ENCODE peak calls at places on chromosomes 3 and 15, in six cellular contexts. One of them, this sample, is unnamed. For H3K4me1, the result is how much of the 10 kb centered on the place peaks cover.

GRCh38 chr3:135456182-135456790 is 509.2 kb upstream of the PPP2R3A start:
- DNase-seq in uterus: no peak
- DNase-seq in tibial nerve: no peak
- DNase-seq in sigmoid colon: no peak
- DNase-seq in suprapubic skin: no peak
- DNase-seq in stomach: no peak
- DNase-seq in this sample: peak

GRCh38 chr15:77414781-77415442 is 5.0 kb downstream of the PEAK1 start:
- DNase-seq in suprapubic skin: no peak
- DNase-seq in tibial nerve: no peak
- DNase-seq in uterus: no peak
- DNase-seq in stomach: no peak
- DNase-seq in sigmoid colon: no peak
- DNase-seq in this sample: no peak

GRCh38 chr15:68693071-68693470 is 114.3 kb downstream of the CORO2B start:
- DNase-seq in sigmoid colon: no peak
- DNase-seq in uterus: no peak
- DNase-seq in stomach: no peak
- DNase-seq in suprapubic skin: no peak
- DNase-seq in tibial nerve: no peak
- DNase-seq in this sample: no peak

GRCh38 chr3:58009749-58010535 is 1.7 kb downstream of the FLNB start:
- DNase-seq in uterus: no peak
- DNase-seq in stomach: peak
- DNase-seq in suprapubic skin: no peak
- DNase-seq in tibial nerve: no peak
- DNase-seq in sigmoid colon: peak
- DNase-seq in this sample: no peak

GRCh38 chr3:134483195-134483890 is 2.4 kb downstream of the ANAPC13 start:
- DNase-seq in suprapubic skin: no peak
- DNase-seq in stomach: no peak
- DNase-seq in uterus: no peak
- DNase-seq in tibial nerve: no peak
- DNase-seq in sigmoid colon: no peak
- DNase-seq in this sample: no peak

GRCh38 chr15:72481015-72481659 is 7.0 kb downstream of the ARIH1 start:
- DNase-seq in stomach: no peak
- DNase-seq in uterus: no peak
- DNase-seq in suprapubic skin: no peak
- DNase-seq in sigmoid colon: no peak
- DNase-seq in tibial nerve: no peak
- DNase-seq in this sample: no peak

GRCh38 chr3:196553551-196553950 is 14.8 kb downstream of the WDR53 start:
- DNase-seq in uterus: no peak
- DNase-seq in sigmoid colon: no peak
- DNase-seq in stomach: no peak
- DNase-seq in suprapubic skin: no peak
- DNase-seq in tibial nerve: no peak
- DNase-seq in this sample: no peak

GRCh38 chr15:67177750-67178149 is 76.7 kb downstream of the AAGAB start:
- DNase-seq in tibial nerve: no peak
- DNase-seq in uterus: no peak
- DNase-seq in sigmoid colon: no peak
- DNase-seq in suprapubic skin: no peak
- DNase-seq in stomach: no peak
- DNase-seq in this sample: no peak

GRCh38 chr3:94596141-94596540 is 533.3 kb downstream of the NSUN3 start:
- DNase-seq in tibial nerve: no peak
- DNase-seq in uterus: no peak
- DNase-seq in suprapubic skin: no peak
- DNase-seq in stomach: no peak
- DNase-seq in sigmoid colon: no peak
- DNase-seq in this sample: no peak

GRCh38 chr3:72488736-72489030 is 359.6 kb downstream of the SHQ1 start:
- DNase-seq in sigmoid colon: no peak
- DNase-seq in suprapubic skin: no peak
- DNase-seq in tibial nerve: no peak
- DNase-seq in stomach: no peak
- DNase-seq in uterus: no peak
- DNase-seq in this sample: no peak

GRCh38 chr3:195532858-195533257 is 10.3 kb downstream of the PPP1R2 start:
- DNase-seq in uterus: no peak
- DNase-seq in stomach: no peak
- DNase-seq in sigmoid colon: no peak
- DNase-seq in tibial nerve: no peak
- DNase-seq in suprapubic skin: no peak
- DNase-seq in this sample: no peak

GRCh38 chr3:140351466-140351865 is 326.4 kb upstream of the TRIM42 start:
- DNase-seq in stomach: no peak
- DNase-seq in tibial nerve: no peak
- DNase-seq in suprapubic skin: no peak
- DNase-seq in sigmoid colon: no peak
- DNase-seq in uterus: no peak
- DNase-seq in this sample: no peak

GRCh38 chr3:73635254-73635653 is 10.5 kb upstream of the PDZRN3 start:
- DNase-seq in stomach: no peak
- DNase-seq in tibial nerve: no peak
- DNase-seq in suprapubic skin: no peak
- DNase-seq in sigmoid colon: no peak
- DNase-seq in uterus: no peak
- DNase-seq in this sample: no peak

DNA sequence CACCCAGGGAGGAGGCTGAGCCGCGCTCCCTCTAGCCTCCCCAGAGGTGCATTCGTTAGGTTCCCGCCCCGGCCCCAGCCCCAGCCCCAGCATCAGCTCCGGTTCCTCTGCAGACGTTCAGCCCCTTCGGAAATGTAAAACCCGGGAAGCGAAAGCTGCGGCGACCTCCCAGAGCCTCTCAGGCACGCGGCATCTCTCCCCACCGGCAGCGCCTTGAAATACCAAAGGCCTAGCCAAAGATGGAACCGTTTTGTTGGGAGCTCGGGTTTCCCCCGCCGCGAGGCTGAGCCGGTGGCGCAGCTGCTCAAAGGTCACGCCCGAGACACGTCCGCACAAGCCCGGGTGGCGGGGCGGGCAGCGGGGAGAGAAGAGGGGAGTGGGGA is 77.8 kb upstream of the HES1 start:
- DNase-seq in tibial nerve: peak
- DNase-seq in sigmoid colon: peak
- DNase-seq in suprapubic skin: no peak
- DNase-seq in stomach: peak
- DNase-seq in uterus: peak
- DNase-seq in this sample: no peak
- TF ChIP-seq POLR2A in tibial nerve: no peak
- TF ChIP-seq POLR2A in sigmoid colon: no peak
- TF ChIP-seq POLR2A in suprapubic skin: no peak
- TF ChIP-seq POLR2A in stomach: no peak
- TF ChIP-seq POLR2A in uterus: no peak
- TF ChIP-seq POLR2A in this sample: no peak

DNA sequence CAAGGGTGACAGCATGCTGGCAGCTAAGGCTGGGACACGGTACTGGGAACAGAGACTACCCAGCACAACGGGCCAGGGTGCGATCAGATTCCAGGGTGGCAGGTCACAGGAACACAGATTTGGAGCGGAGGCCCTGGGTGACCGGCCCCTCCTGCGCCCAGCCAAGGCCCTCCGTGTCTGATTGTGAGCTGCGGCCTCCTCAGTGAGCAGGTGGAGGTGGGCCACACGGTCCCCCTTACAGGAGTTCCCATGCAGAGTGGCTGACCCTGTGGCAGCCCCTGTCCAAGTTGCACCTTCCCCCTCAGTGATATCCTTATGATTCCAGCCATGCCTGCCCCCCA is 28.9 kb upstream of the PARL start:
- DNase-seq in tibial nerve: no peak
- DNase-seq in suprapubic skin: no peak
- DNase-seq in sigmoid colon: no peak
- DNase-seq in uterus: no peak
- DNase-seq in stomach: no peak
- DNase-seq in this sample: no peak
- H3K4me1 ChIP-seq in tibial nerve: under half
- H3K4me1 ChIP-seq in suprapubic skin: under half
- H3K4me1 ChIP-seq in sigmoid colon: under half
- H3K4me1 ChIP-seq in uterus: under half
- H3K4me1 ChIP-seq in stomach: under half
- H3K4me1 ChIP-seq in this sample: under half

DNA sequence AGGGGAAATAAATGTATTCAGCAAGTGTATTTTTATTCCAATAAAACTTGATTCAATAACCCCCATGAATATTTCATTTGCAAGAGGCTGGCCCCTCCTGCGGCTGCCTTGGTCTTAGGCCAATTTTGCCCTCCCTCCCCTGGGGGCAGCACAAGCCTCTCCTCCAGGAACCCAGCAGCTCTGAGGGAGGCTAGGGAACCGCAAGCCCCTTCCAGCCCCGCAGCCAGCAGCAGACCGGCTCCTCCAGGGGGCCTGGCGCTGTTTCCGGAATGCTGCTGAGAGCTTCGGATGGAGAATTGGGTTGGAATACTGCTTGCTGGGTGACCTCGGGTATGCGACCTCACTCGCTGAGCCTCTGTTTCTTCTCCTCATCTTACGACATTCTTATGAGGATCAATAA is 150.1 kb downstream of the RAB11A start:
- DNase-seq in uterus: no peak
- DNase-seq in stomach: no peak
- DNase-seq in sigmoid colon: no peak
- DNase-seq in tibial nerve: no peak
- DNase-seq in suprapubic skin: no peak
- DNase-seq in this sample: no peak
- TF ChIP-seq CTCF in uterus: no peak
- TF ChIP-seq CTCF in stomach: no peak
- TF ChIP-seq CTCF in sigmoid colon: no peak
- TF ChIP-seq CTCF in tibial nerve: no peak
- TF ChIP-seq CTCF in suprapubic skin: no peak
- TF ChIP-seq CTCF in this sample: no peak

DNA sequence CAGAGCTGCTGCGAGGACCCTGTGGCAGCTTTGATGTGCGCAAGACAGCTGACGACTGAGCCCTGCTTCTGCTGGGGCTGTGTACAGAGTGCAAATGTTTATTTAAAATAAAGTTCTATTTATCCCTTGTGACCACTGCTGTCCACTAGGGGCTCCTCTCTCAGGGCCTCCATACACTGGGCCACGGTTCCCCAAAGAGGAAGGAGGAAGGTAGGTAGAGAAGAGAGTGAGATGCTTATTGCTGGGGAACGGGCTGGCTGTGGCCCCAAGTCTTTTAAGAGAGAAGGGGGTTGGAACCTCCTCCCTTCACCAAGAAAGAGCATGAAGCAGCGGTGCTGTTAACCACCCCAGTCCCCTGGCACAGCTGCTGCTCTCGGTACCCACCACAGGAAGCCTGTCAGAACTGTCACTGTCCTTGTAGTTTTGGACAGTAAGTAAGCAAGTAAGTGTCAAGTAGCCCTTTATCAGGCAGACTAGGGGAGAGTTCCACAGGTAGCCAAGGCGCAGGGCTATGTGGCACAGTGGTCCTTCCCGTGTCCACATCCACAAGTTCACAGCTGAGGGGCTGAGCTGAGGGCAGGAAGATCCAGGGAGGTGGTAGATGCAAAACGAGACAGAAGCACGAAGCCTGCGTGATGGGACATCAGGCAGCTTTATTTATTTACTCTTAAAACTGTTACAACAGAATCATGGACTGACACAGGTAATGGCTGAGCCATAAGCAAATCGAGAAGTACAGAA is 47.3 kb downstream of the DHX30 start:
- DNase-seq in uterus: no peak
- DNase-seq in suprapubic skin: no peak
- DNase-seq in stomach: no peak
- DNase-seq in tibial nerve: no peak
- DNase-seq in sigmoid colon: no peak
- DNase-seq in this sample: no peak
- TF ChIP-seq POLR2A in uterus: no peak
- TF ChIP-seq POLR2A in suprapubic skin: no peak
- TF ChIP-seq POLR2A in stomach: no peak
- TF ChIP-seq POLR2A in tibial nerve: no peak
- TF ChIP-seq POLR2A in sigmoid colon: no peak
- TF ChIP-seq POLR2A in this sample: no peak

GRCh38 chr3:12959838-12960378 is 113.3 kb downstream of the IQSEC1 start:
- DNase-seq in stomach: no peak
- DNase-seq in suprapubic skin: no peak
- DNase-seq in tibial nerve: no peak
- DNase-seq in sigmoid colon: no peak
- DNase-seq in uterus: no peak
- DNase-seq in this sample: no peak

GRCh38 chr3:12957824-12958792 is 115.1 kb downstream of the IQSEC1 start:
- DNase-seq in uterus: no peak
- DNase-seq in tibial nerve: no peak
- DNase-seq in sigmoid colon: no peak
- DNase-seq in suprapubic skin: no peak
- DNase-seq in stomach: no peak
- DNase-seq in this sample: no peak

GRCh38 chr3:12960497-12960896 is 112.7 kb downstream of the IQSEC1 start:
- DNase-seq in suprapubic skin: no peak
- DNase-seq in uterus: no peak
- DNase-seq in sigmoid colon: no peak
- DNase-seq in stomach: no peak
- DNase-seq in tibial nerve: no peak
- DNase-seq in this sample: no peak

GRCh38 chr3:12961007-12961725 is 112.1 kb downstream of the IQSEC1 start:
- DNase-seq in uterus: no peak
- DNase-seq in suprapubic skin: no peak
- DNase-seq in sigmoid colon: no peak
- DNase-seq in stomach: no peak
- DNase-seq in tibial nerve: no peak
- DNase-seq in this sample: no peak

GRCh38 chr3:12959395-12959794 is 113.8 kb downstream of the IQSEC1 start:
- DNase-seq in uterus: no peak
- DNase-seq in stomach: no peak
- DNase-seq in sigmoid colon: no peak
- DNase-seq in suprapubic skin: no peak
- DNase-seq in tibial nerve: no peak
- DNase-seq in this sample: no peak
- H3K4me1 ChIP-seq in uterus: under half
- H3K4me1 ChIP-seq in stomach: half or more
- H3K4me1 ChIP-seq in sigmoid colon: under half
- H3K4me1 ChIP-seq in suprapubic skin: half or more
- H3K4me1 ChIP-seq in tibial nerve: half or more
- H3K4me1 ChIP-seq in this sample: half or more

DNA sequence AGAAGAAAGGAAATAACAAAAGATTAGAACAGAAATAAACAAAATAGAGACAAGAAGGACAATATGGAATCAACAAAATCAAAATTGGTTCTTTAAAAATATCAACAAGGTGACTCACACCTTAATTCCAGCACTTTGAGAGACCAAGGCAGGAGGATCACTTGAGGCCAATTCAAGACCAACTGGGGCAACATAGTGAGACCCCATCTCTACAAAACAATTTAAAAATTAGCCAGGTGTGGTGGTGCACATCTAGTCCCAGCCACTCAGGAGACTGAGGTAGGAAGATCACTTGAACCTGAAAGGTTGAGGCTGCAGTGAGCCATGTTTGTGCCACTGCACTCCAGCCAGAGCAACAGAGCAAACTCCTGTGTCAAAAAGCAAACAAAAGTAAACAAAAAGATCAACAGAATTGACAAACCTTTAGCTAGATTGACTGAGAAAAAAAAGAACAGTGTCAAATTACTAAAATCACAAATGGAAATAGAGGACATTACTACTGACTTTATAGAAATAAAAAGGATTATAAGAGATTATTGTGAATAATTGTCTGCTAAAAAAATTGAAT is 190.7 kb upstream of the CGNL1 start:
- DNase-seq in uterus: no peak
- DNase-seq in suprapubic skin: no peak
- DNase-seq in stomach: no peak
- DNase-seq in tibial nerve: no peak
- DNase-seq in sigmoid colon: no peak
- DNase-seq in this sample: no peak
- TF ChIP-seq CTCF in uterus: no peak
- TF ChIP-seq CTCF in suprapubic skin: no peak
- TF ChIP-seq CTCF in stomach: no peak
- TF ChIP-seq CTCF in tibial nerve: no peak
- TF ChIP-seq CTCF in sigmoid colon: no peak
- TF ChIP-seq CTCF in this sample: no peak

GRCh38 chr3:50170689-50171088 is 15.6 kb downstream of the SEMA3F start:
- DNase-seq in uterus: no peak
- DNase-seq in suprapubic skin: no peak
- DNase-seq in stomach: no peak
- DNase-seq in sigmoid colon: no peak
- DNase-seq in tibial nerve: no peak
- DNase-seq in this sample: no peak
- TF ChIP-seq POLR2A in uterus: no peak
- TF ChIP-seq POLR2A in suprapubic skin: no peak
- TF ChIP-seq POLR2A in stomach: no peak
- TF ChIP-seq POLR2A in sigmoid colon: no peak
- TF ChIP-seq POLR2A in tibial nerve: no peak
- TF ChIP-seq POLR2A in this sample: no peak